ENCODE peak calls at places on chromosome 20, in ten cellular contexts. N is CD8-positive, alpha-beta memory T cell; O is neuronal stem cell; I is heart left ventricle; A is uterus; G is heart right ventricle; Z is A673; Q is cardiac muscle cell; M is mesendoderm; T is colonic mucosa. U is an unnamed sample.

GRCh38 chr20:2217857-2218529 is 77.8 kb upstream of the TGM3 start:
- DNase-seq in N (no peak), O (no peak), I (peak; percentile 25), A (no peak), G (no peak), Z (no peak), Q (no peak), M (no peak), T (peak; percentile 27), U (no peak)

GRCh38 chr20:59830107-59831023 is 103.1 kb downstream of the SYCP2 start:
- DNase-seq in N (no peak), O (no peak), I (no peak), A (no peak), G (peak; percentile 47), Z (no peak), Q (no peak), M (no peak), T (peak; percentile 13), U (no peak)

GRCh38 chr20:36101201-36101600 is 53.3 kb upstream of the EPB41L1 start:
- DNase-seq in N (no peak), O (no peak), I (no peak), A (no peak), G (no peak), Z (no peak), Q (no peak), M (no peak), T (peak; percentile 63), U (no peak)

GRCh38 chr20:45902199-45902701 is 9.7 kb downstream of the PLTP start:
- DNase-seq in N (no peak), O (no peak), I (no peak), A (no peak), G (no peak), Z (no peak), Q (no peak), M (no peak), T (no peak), U (no peak)

GRCh38 chr20:61573415-61574305 is 321.6 kb downstream of the CDH4 start:
- DNase-seq in N (no peak), O (no peak), I (no peak), A (no peak), G (no peak), Z (no peak), Q (no peak), M (no peak), T (no peak), U (no peak)

GRCh38 chr20:52540489-52540888 is 348.9 kb upstream of the ZFP64 start:
- DNase-seq in N (no peak), O (no peak), I (no peak), A (no peak), G (no peak), Z (no peak), Q (no peak), M (no peak), T (peak; percentile 58), U (no peak)

GRCh38 chr20:8880085-8880853 is 188.6 kb upstream of the PLCB4 start:
- DNase-seq in N (no peak), O (no peak), I (no peak), A (no peak), G (no peak), Z (no peak), Q (no peak), M (no peak), T (no peak), U (no peak)

GRCh38 chr20:37359331-37359730 is 13.4 kb downstream of the SRC start:
- DNase-seq in N (no peak), O (no peak), I (no peak), A (no peak), G (no peak), Z (no peak), Q (no peak), M (no peak), T (no peak), U (no peak)

GRCh38 chr20:21360686-21361085 is 36.6 kb downstream of the NKX2-4 start:
- DNase-seq in N (no peak), O (no peak), I (no peak), A (no peak), G (no peak), Z (peak; percentile 15), Q (peak; percentile 24), M (no peak), T (no peak), U (no peak)

GRCh38 chr20:12047838-12048432 is 130.2 kb downstream of the BTBD3 start:
- DNase-seq in N (no peak), O (no peak), I (no peak), A (no peak), G (no peak), Z (no peak), Q (peak; percentile 40), M (no peak), T (no peak), U (no peak)

GRCh38 chr20:49612127-49612738 is 44.3 kb upstream of the PTGIS start:
- DNase-seq in N (no peak), O (no peak), I (peak; percentile 63), A (no peak), G (peak; percentile 66), Z (no peak), Q (no peak), M (no peak), T (peak; percentile 42), U (peak; percentile 92)
- H3K27ac ChIP-seq in N (no peak overlapping the region), O (no peak overlapping the region), I (no peak overlapping the region), A (no peak overlapping the region), G (peak overlapping the region; percentile 5), Z (no peak overlapping the region), Q (no peak overlapping the region), M (no peak overlapping the region), T (no peak overlapping the region), U (peak overlapping the region; percentile 72)

GRCh38 chr20:50501970-50502745 is 8.0 kb upstream of the PTPN1 start:
- DNase-seq in N (no peak), O (no peak), I (no peak), A (no peak), G (no peak), Z (no peak), Q (no peak), M (no peak), T (no peak), U (no peak)
- H3K27ac ChIP-seq in N (no peak overlapping the region), O (no peak overlapping the region), I (peak overlapping the region; percentile 32), A (peak overlapping the region; percentile 80), G (peak overlapping the region; percentile 56), Z (no peak overlapping the region), Q (no peak overlapping the region), M (no peak overlapping the region), T (peak overlapping the region; percentile 34), U (no peak overlapping the region)

GRCh38 chr20:63829598-63829942 is 1.5 kb downstream of the ZBTB46 start:
- DNase-seq in N (no peak), O (no peak), I (no peak), A (no peak), G (no peak), Z (no peak), Q (no peak), M (no peak), T (no peak), U (no peak)

GRCh38 chr20:63833776-63834544 is 2.9 kb upstream of the ZBTB46 start:
- DNase-seq in N (no peak), O (no peak), I (no peak), A (no peak), G (no peak), Z (no peak), Q (no peak), M (no peak), T (no peak), U (no peak)

GRCh38 chr20:63830821-63831593 is at the start of gene ZBTB46:
- DNase-seq in N (no peak), O (no peak), I (peak; percentile 79), A (peak; percentile 41), G (peak; percentile 76), Z (peak; percentile 61), Q (peak; percentile 60), M (peak; percentile 46), T (peak; percentile 63), U (no peak)

GRCh38 chr20:63829943-63830820 is 882 bp downstream of the ZBTB46 start:
- DNase-seq in N (no peak), O (no peak), I (peak; percentile 48), A (peak; percentile 37), G (no peak), Z (no peak), Q (no peak), M (peak; percentile 61), T (no peak), U (no peak)

DNA sequence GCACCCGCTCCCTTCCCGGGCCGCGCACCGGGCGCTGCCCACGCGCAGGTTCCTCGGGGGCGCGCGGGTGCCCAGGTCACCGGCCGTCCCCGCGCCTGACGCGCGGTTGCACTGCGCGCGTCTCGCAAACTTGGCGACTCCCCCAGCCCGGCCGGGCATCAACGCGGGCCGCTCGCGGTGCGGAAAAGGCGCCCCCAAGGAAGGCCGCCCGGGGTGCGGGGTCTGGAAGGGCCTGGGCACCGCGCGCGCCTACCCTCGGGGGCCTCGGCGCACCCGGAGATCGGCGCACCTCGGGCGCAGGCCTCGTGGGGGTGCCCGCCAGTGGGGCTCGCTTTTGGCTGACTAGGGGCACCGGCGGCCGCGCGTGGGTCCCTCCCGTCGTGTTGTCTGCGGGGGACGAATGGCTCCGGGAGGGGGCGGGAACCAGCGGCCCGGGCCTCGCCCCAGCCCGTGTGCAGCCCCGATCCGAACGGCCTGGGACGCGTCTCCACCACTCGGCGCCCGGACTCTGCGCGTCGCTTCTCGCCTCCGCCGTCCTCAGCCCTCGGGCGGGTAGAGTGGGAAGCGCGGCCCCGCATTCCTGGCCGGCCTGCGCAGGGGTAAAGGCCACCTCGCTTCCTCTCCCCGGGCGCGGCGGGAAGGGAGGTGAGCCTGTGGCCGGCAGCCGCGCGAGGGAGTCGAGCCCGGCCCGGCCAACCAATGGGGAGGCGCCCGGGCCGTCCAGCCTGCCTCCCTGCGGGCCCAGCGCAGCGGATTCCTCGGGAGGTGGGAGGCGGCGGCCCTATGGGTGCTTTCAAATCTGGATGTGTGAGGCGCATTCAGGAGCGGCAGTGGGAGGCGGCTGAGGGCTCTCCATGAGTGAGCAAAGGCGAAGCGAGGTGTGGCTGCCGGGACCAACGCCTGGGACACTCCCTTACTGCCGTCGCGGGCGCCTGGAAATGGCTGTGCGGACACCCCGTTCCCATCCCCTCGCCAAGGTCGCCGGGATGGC is 927 bp upstream of the ZBTB46 start:
- DNase-seq in N (no peak), O (no peak), I (peak; percentile 66), A (peak; percentile 58), G (peak; percentile 72), Z (no peak), Q (peak; percentile 59), M (peak; percentile 63), T (peak; percentile 62), U (no peak)
- H3K27ac ChIP-seq in N (no peak overlapping the region), O (no peak overlapping the region), I (peak overlapping the region; percentile 81), A (peak overlapping the region; percentile 63), G (peak overlapping the region; percentile 92), Z (no peak overlapping the region), Q (peak overlapping the region; percentile 69), M (no peak overlapping the region), T (peak overlapping the region; percentile 44), U (no peak overlapping the region)

DNA sequence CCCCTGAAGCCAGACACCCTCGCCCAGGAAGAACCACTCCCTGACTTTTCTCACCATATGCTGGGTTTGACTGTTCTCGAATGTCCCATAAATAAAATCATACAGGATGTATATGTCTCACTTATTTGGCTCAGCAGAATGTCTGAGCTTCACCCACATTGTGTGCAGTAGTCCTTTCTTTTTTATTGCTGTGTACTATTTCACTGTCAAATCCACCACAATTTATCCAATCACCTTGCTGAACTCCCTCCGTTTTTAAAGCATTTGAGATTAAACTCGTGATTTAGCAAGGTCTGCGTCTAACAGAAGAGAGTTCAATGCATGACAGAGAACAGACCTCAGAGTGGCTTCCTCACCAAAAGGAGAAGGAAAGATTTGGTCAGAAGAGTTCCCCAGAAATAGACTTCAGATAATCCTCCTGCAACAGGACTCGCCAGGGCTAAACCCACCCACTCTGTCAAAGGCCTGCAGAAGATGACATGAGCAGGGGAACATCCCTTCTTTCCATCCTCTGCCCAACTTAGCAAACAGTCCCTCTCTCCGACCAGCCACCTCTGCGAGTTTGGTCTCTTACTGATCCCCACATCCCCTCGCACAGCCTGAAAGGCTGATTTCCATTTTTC is 7.6 kb downstream of the NFATC2 start:
- DNase-seq in N (no peak), O (no peak), I (no peak), A (no peak), G (no peak), Z (no peak), Q (no peak), M (no peak), T (no peak), U (no peak)
- H3K27ac ChIP-seq in N (no peak overlapping the region), O (no peak overlapping the region), I (no peak overlapping the region), A (no peak overlapping the region), G (peak overlapping the region; percentile 26), Z (no peak overlapping the region), Q (peak overlapping the region; percentile 81), M (no peak overlapping the region), T (no peak overlapping the region), U (no peak overlapping the region)